ENCODE peak calls at places on chromosomes 16 and 17, in six cellular contexts. T, C, O, Z, G and W are unnamed samples.

GRCh38 chr17:41583137-41584127 is 3.3 kb downstream of the KRT14 start:
- DNase-seq in T (no peak), C (no peak), O (no peak), Z (no peak), G (no peak), W (no peak)

GRCh38 chr16:77882359-77882758 is 94.0 kb downstream of the VAT1L start:
- DNase-seq in T (no peak), C (no peak), O (no peak), Z (no peak), G (no peak), W (no peak)

GRCh38 chr17:4542003-4542725 is 13.0 kb downstream of the MYBBP1A start:
- DNase-seq in T (no peak), C (no peak), O (no peak), Z (no peak), G (no peak), W (no peak)

GRCh38 chr16:77836801-77837200 is 48.4 kb downstream of the VAT1L start:
- DNase-seq in T (no peak), C (no peak), O (no peak), Z (no peak), G (no peak), W (no peak)

GRCh38 chr17:9968881-9969280 is 63.8 kb upstream of the RCVRN start:
- DNase-seq in T (no peak), C (no peak), O (no peak), Z (no peak), G (no peak), W (no peak)

GRCh38 chr17:76005263-76006149 is 4.9 kb downstream of the CDK3 start:
- DNase-seq in T (peak), C (peak), O (peak), Z (no peak), G (peak), W (peak)

GRCh38 chr16:86634290-86634689 is 55.9 kb downstream of the FOXL1 start:
- DNase-seq in T (no peak), C (no peak), O (no peak), Z (no peak), G (peak), W (no peak)

GRCh38 chr17:16928406-16929280 is 43.3 kb downstream of the TNFRSF13B start:
- DNase-seq in T (no peak), C (peak), O (no peak), Z (no peak), G (no peak), W (no peak)

GRCh38 chr17:49515196-49515770 is 20.2 kb downstream of the NGFR start:
- DNase-seq in T (peak), C (no peak), O (peak), Z (peak), G (no peak), W (peak)

GRCh38 chr17:47862621-47863440 is 11.9 kb upstream of the SP6 start:
- DNase-seq in T (no peak), C (no peak), O (no peak), Z (peak), G (no peak), W (no peak)

GRCh38 chr17:35947156-35947585 is 3.7 kb upstream of the LYZL6 start:
- DNase-seq in T (peak), C (peak), O (no peak), Z (no peak), G (peak), W (peak)

GRCh38 chr17:45228121-45228941 is 6.6 kb downstream of the FMNL1 start:
- DNase-seq in T (peak), C (no peak), O (no peak), Z (no peak), G (no peak), W (no peak)

GRCh38 chr17:35855965-35856364 is 12.7 kb downstream of the HEATR9 start:
- DNase-seq in T (no peak), C (no peak), O (no peak), Z (no peak), G (no peak), W (no peak)

GRCh38 chr17:32757963-32758362 is 119.0 kb downstream of the MYO1D start:
- DNase-seq in T (no peak), C (no peak), O (no peak), Z (no peak), G (peak), W (no peak)

GRCh38 chr16:90019543-90020259 is 445 bp upstream of the DBNDD1 start:
- DNase-seq in T (peak), C (peak), O (no peak), Z (peak), G (peak), W (no peak)

GRCh38 chr16:81678326-81679095 is 100.6 kb upstream of the PLCG2 start:
- DNase-seq in T (no peak), C (no peak), O (no peak), Z (no peak), G (peak), W (no peak)

GRCh38 chr16:26993511-26993910 is 73.2 kb upstream of the C16orf82 start:
- DNase-seq in T (no peak), C (no peak), O (no peak), Z (no peak), G (no peak), W (no peak)

GRCh38 chr17:71361691-71362450 is 758.9 kb upstream of the SOX9 start:
- DNase-seq in T (no peak), C (no peak), O (peak), Z (peak), G (no peak), W (no peak)

GRCh38 chr16:11078812-11079459 is 134.6 kb downstream of the CLEC16A start:
- DNase-seq in T (no peak), C (no peak), O (no peak), Z (no peak), G (no peak), W (peak)

GRCh38 chr16:64882385-64882784 is 239.5 kb downstream of the CDH11 start:
- DNase-seq in T (no peak), C (no peak), O (no peak), Z (no peak), G (no peak), W (peak)

GRCh38 chr17:3845361-3845753 is 689 bp downstream of the NCBP3 start:
- DNase-seq in T (no peak), C (peak), O (peak), Z (no peak), G (peak), W (no peak)

GRCh38 chr17:39683295-39683939 is 4.4 kb downstream of the PGAP3 start:
- DNase-seq in T (no peak), C (no peak), O (no peak), Z (no peak), G (no peak), W (no peak)

GRCh38 chr17:61842899-61843298 is 20.4 kb downstream of the BRIP1 start:
- DNase-seq in T (no peak), C (no peak), O (no peak), Z (no peak), G (no peak), W (no peak)

GRCh38 chr16:85463672-85464071 is 149.4 kb upstream of the GSE1 start:
- DNase-seq in T (no peak), C (no peak), O (no peak), Z (no peak), G (no peak), W (no peak)

GRCh38 chr16:14562691-14563491 is 67.2 kb downstream of the PARN start:
- DNase-seq in T (no peak), C (no peak), O (no peak), Z (no peak), G (no peak), W (no peak)

GRCh38 chr16:58832496-58832895 is 98.4 kb upstream of the GOT2 start:
- DNase-seq in T (no peak), C (no peak), O (no peak), Z (no peak), G (no peak), W (no peak)